ENCODE peak calls at places on chromosomes 1 and 21, in ten cellular contexts. J is astrocyte, I is psoas muscle, K is PC-3, L is AG09309, C is RWPE1, U is pancreas, F is IMR-90, N is GM23338, W is AG04449. B is an unnamed sample.

GRCh38 chr1:170134126-170134525 is 11.6 kb upstream of the NTMT2 start:
- DNase-seq in K (no peak), N (no peak), W (no peak), L (no peak), F (no peak), U (no peak), I (no peak), J (no peak), C (no peak), B (no peak)

GRCh38 chr1:51558375-51558924 is 39.4 kb upstream of the EPS15 start:
- DNase-seq in C (peak; percentile 79), F (peak; percentile 47), L (peak; percentile 33), W (no peak), K (peak; percentile 99), N (peak; percentile 47), I (no peak), U (no peak), J (peak; percentile 73), B (no peak)

GRCh38 chr1:118304722-118305344 is 119.8 kb upstream of the SPAG17 start:
- DNase-seq in I (no peak), N (peak; percentile 77), F (no peak), W (no peak), U (no peak), C (peak; percentile 8), K (peak; percentile 31), J (peak; percentile 1), L (no peak), B (no peak)

GRCh38 chr1:100360790-100361232 is 8.5 kb downstream of the CDC14A start:
- DNase-seq in F (peak; percentile 49), L (no peak), U (peak; percentile 18), W (no peak), K (no peak), J (peak; percentile 67), I (peak; percentile 62), N (no peak), C (no peak), B (no peak)

GRCh38 chr1:181778630-181779285 is 282.8 kb downstream of the ZNF648 start:
- DNase-seq in L (no peak), C (no peak), U (peak; percentile 53), J (peak; percentile 38), F (no peak), K (no peak), N (no peak), W (no peak), I (no peak), B (no peak)

GRCh38 chr1:108814343-108815125 is 42.4 kb downstream of the AKNAD1 start:
- DNase-seq in L (no peak), J (peak; percentile 65), I (no peak), C (no peak), U (no peak), N (no peak), F (peak; percentile 38), W (no peak), K (no peak), B (no peak)

GRCh38 chr1:212916395-212917133 is 33.8 kb upstream of the VASH2 start:
- DNase-seq in F (peak; percentile 22), U (no peak), J (peak; percentile 49), N (peak; percentile 90), I (peak; percentile 56), L (no peak), C (no peak), K (no peak), W (no peak), B (no peak)

GRCh38 chr1:154434346-154435075 is 29.4 kb downstream of the IL6R start:
- DNase-seq in I (peak; percentile 89), N (no peak), F (no peak), L (no peak), W (no peak), C (no peak), J (peak; percentile 16), K (no peak), U (peak; percentile 44), B (no peak)

GRCh38 chr1:63774617-63775417 is 1.0 kb downstream of the ROR1 start:
- DNase-seq in F (peak; percentile 36), W (no peak), K (peak; percentile 53), U (peak; percentile 47), L (no peak), I (peak; percentile 71), N (peak; percentile 87), J (peak; percentile 46), C (peak; percentile 51), B (no peak)

GRCh38 chr1:184497962-184498723 is 111.3 kb downstream of the C1orf21 start:
- DNase-seq in K (no peak), F (no peak), L (no peak), I (no peak), N (peak; percentile 94), W (no peak), U (no peak), C (no peak), J (no peak), B (no peak)

GRCh38 chr1:200131551-200132125 is 104.1 kb downstream of the NR5A2 start:
- DNase-seq in C (no peak), F (peak; percentile 36), I (no peak), U (no peak), L (no peak), J (peak; percentile 41), K (peak; percentile 43), W (no peak), N (no peak), B (no peak)

GRCh38 chr21:42239973-42240372 is 21.0 kb downstream of the ABCG1 start:
- DNase-seq in N (no peak), W (no peak), K (no peak), F (no peak), L (no peak), C (no peak), U (no peak), J (no peak), I (peak; percentile 32), B (no peak)

GRCh38 chr1:223123238-223123976 is 19.6 kb downstream of the TLR5 start:
- DNase-seq in I (peak; percentile 69), N (peak; percentile 89), L (no peak), U (peak; percentile 76), K (peak; percentile 83), W (no peak), F (peak; percentile 45), C (peak; percentile 67), J (peak; percentile 8), B (peak; percentile 53)
- TF ChIP-seq CTCF in I (peak; percentile 86), N (peak; percentile 98), L (peak; percentile 96), U (peak; percentile 92), K (peak; percentile 98), W (peak; percentile 81), F (peak; percentile 82), C (peak; percentile 85), J (peak; percentile 81), B (peak; percentile 92)

DNA sequence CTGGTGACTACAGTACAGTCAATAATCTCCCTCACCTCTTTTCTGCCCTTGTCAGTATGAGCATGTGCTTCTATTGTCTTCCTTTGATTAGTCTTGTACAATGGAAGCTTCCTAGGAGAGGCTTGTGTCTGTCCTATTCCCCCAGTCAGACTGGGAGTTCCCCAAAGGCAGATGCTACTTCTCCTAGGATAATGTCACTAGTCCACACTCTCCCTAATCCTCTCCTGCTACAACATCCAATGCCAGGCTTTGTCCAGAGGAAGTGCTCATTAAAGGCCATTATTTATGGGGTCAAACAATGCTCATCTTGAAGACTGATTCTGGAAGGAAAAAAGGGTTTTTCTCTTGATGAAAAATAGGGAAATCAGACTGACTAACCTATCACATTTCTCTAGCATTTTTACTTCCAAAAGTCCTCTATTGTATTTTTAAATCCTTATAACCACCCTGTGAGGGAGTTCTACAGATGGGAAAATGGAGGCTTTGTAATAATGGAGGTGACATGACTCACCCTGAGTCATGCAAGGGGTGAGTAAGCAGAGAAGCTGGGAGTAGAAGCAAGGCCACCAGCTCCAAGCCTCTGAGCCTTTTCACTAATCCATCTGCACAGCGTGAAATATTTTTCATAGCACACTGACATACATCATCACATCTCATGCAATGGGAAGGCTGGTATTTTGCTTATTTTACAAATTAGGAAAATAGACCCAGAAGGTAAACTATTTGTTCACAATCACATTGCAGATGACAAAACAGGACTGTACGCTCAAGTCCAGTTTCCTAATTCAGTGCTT is 97.0 kb downstream of the KCNH1 start:
- DNase-seq in W (peak; percentile 90), F (peak; percentile 92), C (peak; percentile 42), J (peak; percentile 94), U (no peak), K (peak; percentile 71), L (peak; percentile 89), I (no peak), N (no peak), B (no peak)
- TF ChIP-seq CTCF in W (no peak), F (no peak), C (no peak), J (no peak), U (no peak), K (no peak), L (no peak), I (no peak), N (no peak), B (no peak)

GRCh38 chr1:115062542-115063004 is 26.7 kb downstream of the TSPAN2 start:
- DNase-seq in K (peak; percentile 93), L (no peak), I (peak; percentile 60), C (peak; percentile 86), F (no peak), U (peak; percentile 25), W (no peak), J (peak; percentile 87), N (no peak), B (peak; percentile 87)

GRCh38 chr1:115063238-115063901 is 25.9 kb downstream of the TSPAN2 start:
- DNase-seq in K (peak; percentile 65), N (no peak), L (no peak), J (peak; percentile 76), C (no peak), U (no peak), I (no peak), W (no peak), F (no peak), B (no peak)

GRCh38 chr1:115064461-115064860 is 24.8 kb downstream of the TSPAN2 start:
- DNase-seq in F (no peak), J (no peak), N (no peak), K (no peak), C (no peak), W (no peak), L (no peak), I (no peak), U (no peak), B (no peak)

GRCh38 chr1:115057661-115058249 is 28.1 kb downstream of the TSHB start:
- DNase-seq in U (no peak), N (no peak), J (no peak), K (peak; percentile 51), L (no peak), C (no peak), F (no peak), I (no peak), W (no peak), B (no peak)

DNA sequence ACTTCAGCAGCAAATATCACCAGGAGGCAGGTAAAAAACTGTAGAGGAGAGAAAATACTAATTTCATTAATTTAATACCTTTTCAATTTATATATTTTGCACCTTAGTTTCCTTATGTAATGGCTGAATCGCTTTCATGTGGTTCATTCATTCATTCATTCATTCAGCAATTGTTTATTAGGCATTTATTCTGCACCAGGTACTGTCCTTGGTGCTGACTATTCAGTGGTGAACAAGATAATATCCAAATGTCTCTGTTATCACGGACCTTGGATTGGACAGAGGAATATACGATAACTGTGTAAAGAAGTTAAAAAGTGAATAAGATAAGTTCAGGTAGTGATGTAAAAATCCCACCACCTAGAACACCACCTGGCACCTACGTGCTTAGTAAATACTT is 28.8 kb downstream of the TSPAN2 start:
- DNase-seq in W (no peak), I (no peak), F (peak; percentile 4), N (no peak), K (peak; percentile 18), U (no peak), J (no peak), L (no peak), C (no peak), B (no peak)
- TF ChIP-seq CTCF in W (no peak), I (no peak), F (no peak), N (no peak), K (no peak), U (no peak), J (no peak), L (no peak), C (no peak), B (no peak)

GRCh38 chr1:157170677-157171515 is 32.7 kb upstream of the ETV3 start:
- DNase-seq in F (no peak), J (no peak), N (peak; percentile 87), W (no peak), K (peak; percentile 69), C (peak; percentile 26), L (no peak), U (peak; percentile 35), I (no peak), B (peak; percentile 33)
- TF ChIP-seq CTCF in F (peak; percentile 48), J (peak; percentile 35), N (peak; percentile 72), W (peak; percentile 55), K (peak; percentile 74), C (peak; percentile 44), L (peak; percentile 64), U (no peak), I (peak; percentile 29), B (peak; percentile 47)

B was measured in natural killer cell.